ENCODE peak calls at places on chromosomes 6 and 20, in nine cellular contexts. H, B, S, I, X, C, T, M and R are unnamed samples.

GRCh38 chr6:36135053-36135731 is 4.9 kb downstream of the MAPK13 start:
- DNase-seq in B (no peak), X (no peak), S (no peak), T (no peak), M (no peak), C (no peak), H (no peak), I (no peak), R (no peak)

GRCh38 chr20:841568-842546 is 8.3 kb downstream of the FAM110A start:
- DNase-seq in S (no peak), H (peak), X (no peak), B (no peak), M (peak), T (no peak), C (no peak), I (peak), R (no peak)

GRCh38 chr6:156563710-156564109 is 213.5 kb upstream of the ARID1B start:
- DNase-seq in I (no peak), C (no peak), H (peak), M (no peak), T (no peak), X (no peak), B (peak), S (peak), R (peak)

GRCh38 chr6:42787018-42787611 is 5.3 kb downstream of the BICRAL start:
- DNase-seq in B (no peak), C (no peak), I (no peak), T (no peak), M (no peak), S (no peak), H (no peak), X (no peak), R (no peak)

GRCh38 chr20:63475209-63475608 is 2.8 kb upstream of the KCNQ2 start:
- DNase-seq in B (no peak), I (peak), M (no peak), H (peak), T (no peak), C (peak), X (no peak), S (peak), R (no peak)

GRCh38 chr6:22399693-22400092 is 102.9 kb upstream of the PRL start:
- DNase-seq in T (no peak), B (no peak), I (no peak), X (no peak), C (peak), S (peak), M (peak), H (no peak), R (no peak)

GRCh38 chr6:169157474-169158181 is 96.0 kb downstream of the THBS2 start:
- DNase-seq in S (peak), I (no peak), C (no peak), B (peak), X (no peak), H (no peak), M (no peak), T (no peak), R (no peak)

GRCh38 chr6:21937466-21937865 is 343.9 kb downstream of the SOX4 start:
- DNase-seq in H (no peak), B (no peak), C (no peak), I (peak), M (no peak), T (no peak), X (no peak), S (no peak), R (peak)

GRCh38 chr20:21503345-21503744 is 10.5 kb downstream of the NKX2-2 start:
- DNase-seq in B (no peak), C (peak), H (no peak), S (no peak), X (peak), M (peak), I (no peak), T (no peak), R (peak)

GRCh38 chr6:26536571-26537159 is 1.5 kb upstream of the HMGN4 start:
- DNase-seq in X (peak), M (peak), H (peak), C (peak), I (peak), S (peak), T (no peak), B (peak), R (peak)

GRCh38 chr6:160137989-160138835 is 16.6 kb downstream of the SLC22A1 start:
- DNase-seq in S (peak), M (peak), X (peak), C (peak), H (peak), B (peak), T (peak), I (peak), R (peak)

GRCh38 chr6:7413151-7413823 is 23.7 kb downstream of the RIOK1 start:
- DNase-seq in X (no peak), T (no peak), H (peak), M (no peak), S (peak), C (no peak), B (no peak), I (no peak), R (no peak)

GRCh38 chr6:68728124-68728523 is 93.0 kb downstream of the ADGRB3 start:
- DNase-seq in M (no peak), B (no peak), X (no peak), C (no peak), H (no peak), T (no peak), I (no peak), S (no peak), R (no peak)

GRCh38 chr20:18197382-18198070 is 59.9 kb downstream of the KAT14 start:
- DNase-seq in C (no peak), B (no peak), I (no peak), H (no peak), M (peak), T (peak), X (no peak), S (no peak), R (no peak)
- TF ChIP-seq EZH2phosphoT487 in C (no peak), B (no peak), I (no peak), H (no peak), M (no peak), T (no peak), X (no peak), S (no peak), R (no peak)

GRCh38 chr20:3997446-3997845 is 17.9 kb downstream of the RNF24 start:
- DNase-seq in B (no peak), X (no peak), H (no peak), M (no peak), T (no peak), C (no peak), I (no peak), S (no peak), R (no peak)
- TF ChIP-seq EZH2phosphoT487 in B (no peak), X (no peak), H (no peak), M (no peak), T (no peak), C (no peak), I (no peak), S (no peak), R (no peak)

DNA sequence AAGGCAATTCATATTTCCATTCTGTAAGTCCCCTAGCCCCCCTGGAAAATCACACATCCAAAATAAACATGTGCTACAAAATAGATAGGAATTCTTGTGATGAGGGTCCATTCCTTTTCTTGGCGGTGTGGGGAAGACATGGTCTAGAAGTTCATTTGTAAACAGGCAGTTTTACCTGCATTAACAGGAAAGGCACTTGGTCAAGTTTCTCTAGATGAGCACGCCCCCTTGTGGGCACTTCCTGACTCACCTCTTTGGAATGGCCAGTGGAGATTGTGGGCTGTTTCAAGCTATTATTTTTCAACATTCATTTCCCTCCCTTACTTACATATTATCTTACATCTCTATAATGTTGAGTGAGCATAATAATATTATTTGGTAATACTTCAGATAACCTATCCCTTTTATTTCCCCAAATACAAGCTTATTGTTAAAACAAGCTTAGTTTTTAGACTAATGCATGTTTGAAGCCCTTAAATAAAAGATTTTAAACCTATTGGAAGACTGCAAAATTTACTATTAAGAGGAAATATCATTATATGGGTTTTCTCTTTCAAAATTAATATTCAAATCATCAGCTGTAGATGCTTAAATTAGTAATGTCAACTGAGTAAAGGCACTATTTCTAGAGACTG is 92.1 kb downstream of the TASP1 start:
- DNase-seq in B (peak), S (peak), T (peak), M (peak), I (peak), H (peak), X (peak), C (peak), R (peak)
- TF ChIP-seq EZH2phosphoT487 in B (no peak), S (no peak), T (no peak), M (no peak), I (no peak), H (no peak), X (no peak), C (no peak), R (no peak)

GRCh38 chr6:20213271-20213798 is 1.1 kb upstream of the MBOAT1 start:
- DNase-seq in I (peak), H (no peak), S (no peak), T (no peak), X (no peak), B (no peak), M (no peak), C (peak), R (no peak)

GRCh38 chr6:20211941-20212391 is 303 bp downstream of the MBOAT1 start:
- DNase-seq in B (no peak), H (peak), I (peak), M (peak), S (peak), X (peak), C (peak), T (no peak), R (no peak)

GRCh38 chr6:20212392-20213111 is at the start of gene MBOAT1:
- DNase-seq in S (peak), X (peak), H (peak), C (peak), T (peak), B (peak), I (peak), M (peak), R (peak)

GRCh38 chr6:20210158-20210557 is 2.1 kb downstream of the MBOAT1 start:
- DNase-seq in I (no peak), S (no peak), T (no peak), H (no peak), C (no peak), M (no peak), B (no peak), X (no peak), R (no peak)

DNA sequence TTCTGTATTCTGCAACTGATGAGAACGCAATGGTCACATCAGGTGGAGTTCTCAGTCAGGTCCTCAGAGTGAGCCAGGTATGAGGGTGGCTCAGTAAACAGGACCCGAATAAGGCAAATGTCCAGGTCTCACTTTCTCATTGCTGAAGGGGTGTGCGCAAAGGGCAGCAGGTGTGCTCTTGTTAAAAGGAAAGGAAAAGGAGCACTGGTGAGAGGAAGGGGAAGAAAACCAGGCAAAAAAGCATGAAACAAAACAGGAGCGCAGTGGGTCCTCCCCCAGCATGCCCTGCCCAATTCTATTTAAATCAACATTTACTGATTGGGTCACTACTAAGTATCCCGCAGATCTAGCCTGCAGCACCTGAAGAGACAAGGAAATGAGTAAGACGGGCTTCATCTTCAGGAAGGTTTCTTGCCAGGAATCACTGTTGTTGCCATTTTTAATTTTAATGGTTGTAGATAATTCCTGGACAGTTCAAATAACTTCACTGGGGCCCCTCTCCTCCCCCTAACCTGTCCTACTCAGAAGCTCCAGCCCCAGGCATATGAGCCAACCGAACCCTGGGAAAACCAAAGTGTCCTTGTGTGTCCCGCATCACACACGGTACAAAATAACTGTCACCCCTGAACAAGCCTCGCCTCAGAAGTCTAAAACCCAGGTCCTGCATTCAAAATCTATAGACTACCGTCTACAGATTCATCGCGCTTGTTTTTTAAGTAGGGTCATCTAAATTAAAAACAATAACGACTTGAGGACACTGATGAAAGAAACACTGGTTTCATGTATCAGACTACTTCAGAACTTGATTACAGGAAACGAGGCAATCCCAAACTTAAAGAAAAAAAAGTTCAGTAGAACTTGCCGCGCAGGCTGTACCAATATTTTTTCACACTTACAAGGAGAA is 980 bp downstream of the MBOAT1 start:
- DNase-seq in X (peak), I (peak), S (peak), B (no peak), H (peak), M (peak), C (peak), T (no peak), R (no peak)
- TF ChIP-seq EZH2phosphoT487 in X (no peak), I (no peak), S (no peak), B (no peak), H (no peak), M (no peak), C (no peak), T (no peak), R (no peak)